ENCODE peak calls at places on chromosomes 3 and 15, in six cellular contexts. J, V, M, B, A and H are unnamed samples.

GRCh38 chr3:124873241-124873640 is 13.9 kb downstream of the ITGB5 start:
- DNase-seq in V (no peak), A (no peak), M (no peak), B (no peak), J (no peak), H (no peak)

GRCh38 chr3:39638286-39638685 is 170.8 kb downstream of the MOBP start:
- DNase-seq in B (no peak), J (no peak), A (no peak), M (no peak), V (peak; percentile 19), H (no peak)

GRCh38 chr3:121545049-121545563 is 682 bp downstream of the POLQ start:
- DNase-seq in B (no peak), J (no peak), A (no peak), V (peak; percentile 20), M (no peak), H (peak; percentile 20)

GRCh38 chr3:146218880-146219866 is 31.7 kb downstream of the PLSCR4 start:
- DNase-seq in B (no peak), V (peak; percentile 64), A (peak; percentile 69), J (no peak), M (peak; percentile 15), H (peak; percentile 67)

GRCh38 chr15:34650177-34650576 is 66.7 kb upstream of the GOLGA8B start:
- DNase-seq in B (no peak), J (no peak), M (no peak), A (peak; percentile 1), V (peak; percentile 90), H (peak; percentile 82)

GRCh38 chr15:43998607-43999006 is 171.8 kb downstream of the WDR76 start:
- DNase-seq in B (no peak), J (no peak), V (peak; percentile 63), M (peak; percentile 20), A (peak; percentile 96), H (peak; percentile 34)

GRCh38 chr3:63990733-63991132 is 32.6 kb downstream of the PSMD6 start:
- DNase-seq in J (no peak), V (no peak), M (no peak), A (no peak), B (no peak), H (no peak)

GRCh38 chr15:44879066-44879465 is 77.4 kb upstream of the TERB2 start:
- DNase-seq in M (no peak), A (no peak), B (no peak), V (no peak), J (no peak), H (no peak)

GRCh38 chr15:72033711-72034110 is 84.2 kb downstream of the MYO9A start:
- DNase-seq in V (peak; percentile 35), B (no peak), M (no peak), J (no peak), A (peak; percentile 36), H (peak; percentile 28)

GRCh38 chr3:4746241-4746958 is 232.8 kb upstream of the BHLHE40 start:
- DNase-seq in M (no peak), V (peak; percentile 94), A (peak; percentile 32), J (no peak), B (no peak), H (peak; percentile 19)

DNA sequence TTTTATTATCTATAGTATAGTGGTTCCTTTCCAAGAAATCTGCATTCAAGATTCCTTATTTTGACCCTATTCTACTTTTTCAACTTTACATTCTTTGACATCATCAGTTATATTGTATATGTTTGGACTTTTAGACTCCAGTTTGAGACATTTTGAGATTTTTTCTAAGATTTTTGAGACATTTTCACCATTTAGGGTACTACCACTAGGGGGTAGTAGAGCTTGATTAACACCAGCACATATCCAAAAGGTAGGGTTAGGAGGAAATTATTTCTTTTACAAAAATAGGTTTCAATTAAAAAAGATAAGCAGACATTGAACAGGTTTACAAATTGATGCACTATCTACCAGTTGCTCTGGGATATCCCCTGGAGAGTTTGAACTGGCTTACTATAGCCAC is 262.5 kb downstream of the SCAPER start:
- DNase-seq in A (peak; percentile 6), M (no peak), B (no peak), J (no peak), V (no peak), H (no peak)
- TF ChIP-seq CTCF in A (peak; percentile 36), M (peak; percentile 23), B (no peak), J (no peak), V (no peak), H (no peak)

DNA sequence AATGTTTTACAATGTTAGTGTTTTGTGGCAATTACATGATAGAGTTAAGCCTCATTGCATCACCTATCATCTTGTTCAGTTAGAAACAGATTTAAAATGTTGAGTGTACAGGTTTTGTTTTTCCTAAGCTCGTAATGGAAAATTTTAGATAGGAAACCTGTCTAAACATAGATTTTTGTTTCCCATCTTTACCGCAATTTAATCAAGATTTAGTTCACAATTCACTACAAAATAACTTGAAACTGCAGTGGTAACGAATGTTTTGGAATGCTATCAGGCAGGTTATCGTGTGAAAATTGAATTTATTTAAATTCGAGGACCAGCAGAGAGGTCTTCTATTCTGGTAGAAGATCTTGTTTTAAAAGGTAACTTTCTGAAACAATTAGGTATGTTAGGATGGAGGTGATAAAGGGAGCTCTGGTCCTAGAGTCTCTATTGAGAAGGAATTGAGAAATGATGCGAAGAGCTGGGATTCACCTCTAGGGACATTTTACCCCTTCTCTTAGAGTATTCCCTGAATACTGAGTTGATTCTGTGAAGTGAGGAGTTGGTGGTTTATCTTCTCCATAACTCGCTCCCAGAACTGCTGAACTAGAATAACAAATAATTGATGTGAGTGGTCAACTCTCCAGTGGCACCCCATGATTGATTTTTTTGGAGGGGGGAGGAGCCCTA is 1.4 kb downstream of the DOCK3 start:
- DNase-seq in J (no peak), M (no peak), B (no peak), A (no peak), V (no peak), H (no peak)
- H3K4me3 ChIP-seq in J (no peak overlapping the region), M (peak overlapping the region; percentile 65), B (no peak overlapping the region), A (no peak overlapping the region), V (no peak overlapping the region), H (no peak overlapping the region)

GRCh38 chr3:69451594-69451993 is 65.7 kb upstream of the FRMD4B start:
- DNase-seq in M (no peak), B (no peak), A (no peak), J (no peak), V (peak; percentile 26), H (no peak)
- TF ChIP-seq CTCF in M (peak; percentile 16), B (peak; percentile 7), A (peak; percentile 11), J (no peak), V (peak; percentile 27), H (no peak)

GRCh38 chr3:73511555-73511954 is 113.2 kb downstream of the PDZRN3 start:
- DNase-seq in V (no peak), J (no peak), M (no peak), A (no peak), B (no peak), H (no peak)

GRCh38 chr3:73509066-73509465 is 115.7 kb downstream of the PDZRN3 start:
- DNase-seq in M (no peak), V (no peak), A (no peak), J (no peak), B (no peak), H (no peak)

GRCh38 chr3:73509812-73510211 is 114.9 kb downstream of the PDZRN3 start:
- DNase-seq in M (no peak), B (peak; percentile 49), V (no peak), A (no peak), J (no peak), H (peak; percentile 58)

GRCh38 chr3:73510784-73511183 is 114.0 kb downstream of the PDZRN3 start:
- DNase-seq in J (no peak), V (no peak), A (no peak), M (no peak), B (no peak), H (no peak)

DNA sequence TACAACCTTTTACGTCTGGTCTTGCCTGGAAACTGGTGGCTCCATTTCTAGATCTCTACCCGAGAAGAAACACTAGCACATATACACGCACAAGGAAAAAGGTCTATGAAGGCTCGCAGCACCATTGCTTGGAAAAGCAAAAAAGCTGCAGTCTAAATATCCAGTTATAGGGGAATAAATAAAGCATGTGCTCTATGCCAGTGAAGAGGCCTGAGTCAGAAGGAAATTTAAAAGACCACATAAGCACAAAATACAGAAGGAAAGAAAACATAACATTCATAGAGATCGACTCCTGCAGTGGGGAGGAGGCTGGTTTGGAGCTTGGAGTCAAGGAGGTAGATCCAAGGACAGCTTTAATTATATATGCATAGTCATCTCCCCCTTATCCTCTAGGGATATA is 114.4 kb downstream of the PDZRN3 start:
- DNase-seq in V (no peak), J (no peak), A (no peak), B (no peak), M (no peak), H (no peak)
- H3K4me3 ChIP-seq in V (no peak overlapping the region), J (no peak overlapping the region), A (no peak overlapping the region), B (no peak overlapping the region), M (no peak overlapping the region), H (no peak overlapping the region)

GRCh38 chr3:123493912-123494311 is 45.0 kb upstream of the ADCY5 start:
- DNase-seq in J (no peak), V (no peak), A (no peak), B (no peak), M (no peak), H (no peak)
- TF ChIP-seq CTCF in J (no peak), V (no peak), A (no peak), B (no peak), M (no peak), H (no peak)